ENCODE peak calls at places on chromosomes 2 and 18, in five cellular contexts. R is cardiac muscle cell, L is spleen, E is fibroblast of lung, C is keratinocyte. M is an unnamed sample.

GRCh38 chr2:135471106-135471505 is 59.9 kb downstream of the ZRANB3 start:
- DNase-seq in R (no peak), L (no peak), E (peak; percentile 21), C (no peak), M (no peak)

GRCh38 chr18:57542801-57543427 is 43.6 kb downstream of the FECH start:
- DNase-seq in R (no peak), L (no peak), E (peak; percentile 18), C (no peak), M (no peak)

GRCh38 chr2:238459081-238459629 is 32.4 kb downstream of the ASB1 start:
- DNase-seq in R (no peak), L (no peak), E (peak; percentile 84), C (no peak), M (peak; percentile 67)

GRCh38 chr2:67572721-67573485 is 175.8 kb downstream of the ETAA1 start:
- DNase-seq in R (no peak), L (no peak), E (peak; percentile 76), C (no peak), M (no peak)

GRCh38 chr2:27464443-27464842 is 22.3 kb downstream of the KRTCAP3 start:
- DNase-seq in R (no peak), L (no peak), E (no peak), C (no peak), M (no peak)

GRCh38 chr2:45585267-45585861 is 25.7 kb downstream of the SRBD1 start:
- DNase-seq in R (peak; percentile 42), L (no peak), E (peak; percentile 37), C (no peak), M (no peak)

GRCh38 chr2:157876066-157876770 is at the start of gene ACVR1:
- DNase-seq in R (peak; percentile 97), L (peak; percentile 95), E (peak; percentile 99), C (no peak), M (peak; percentile 97)

GRCh38 chr18:44181951-44182350 is 498.7 kb upstream of the SETBP1 start:
- DNase-seq in R (no peak), L (no peak), E (no peak), C (no peak), M (no peak)

GRCh38 chr2:26938399-26938798 is 32.0 kb upstream of the MAPRE3 start:
- DNase-seq in R (no peak), L (no peak), E (no peak), C (no peak), M (no peak)

GRCh38 chr2:17975401-17975800 is 96.9 kb downstream of the KCNS3 start:
- DNase-seq in R (no peak), L (no peak), E (no peak), C (no peak), M (no peak)

GRCh38 chr2:154698789-154699559 is 479 bp downstream of the KCNJ3 start:
- DNase-seq in R (peak; percentile 20), L (peak; percentile 64), E (no peak), C (no peak), M (no peak)

GRCh38 chr2:160246356-160246755 is 46.3 kb upstream of the ITGB6 start:
- DNase-seq in R (no peak), L (no peak), E (peak; percentile 70), C (no peak), M (no peak)

GRCh38 chr2:17035010-17035409 is 369.4 kb upstream of the CYRIA start:
- DNase-seq in R (no peak), L (no peak), E (peak; percentile 89), C (no peak), M (no peak)

GRCh38 chr2:69973335-69973735 is 11.9 kb upstream of the ASPRV1 start:
- DNase-seq in R (no peak), L (peak; percentile 7), E (peak; percentile 67), C (no peak), M (no peak)

GRCh38 chr2:218860950-218861381 is 1.4 kb downstream of the WNT6 start:
- DNase-seq in R (peak; percentile 93), L (peak; percentile 62), E (peak; percentile 67), C (no peak), M (peak; percentile 67)

GRCh38 chr2:128727914-128728313 is 409.2 kb upstream of the HS6ST1 start:
- DNase-seq in R (no peak), L (no peak), E (peak; percentile 95), C (no peak), M (no peak)

GRCh38 chr18:57561728-57562423 is 24.6 kb downstream of the FECH start:
- DNase-seq in R (peak; percentile 66), L (no peak), E (peak; percentile 37), C (no peak), M (peak; percentile 21)

GRCh38 chr18:57965246-57965645 is 78.8 kb upstream of the NEDD4L start:
- DNase-seq in R (no peak), L (no peak), E (no peak), C (no peak), M (no peak)

GRCh38 chr2:112985090-112985489 is 7.3 kb downstream of the IL36G start:
- DNase-seq in R (no peak), L (no peak), E (no peak), C (no peak), M (no peak)

GRCh38 chr2:10151462-10151861 is 28.9 kb downstream of the RRM2 start:
- DNase-seq in R (no peak), L (peak; percentile 8), E (no peak), C (no peak), M (no peak)

GRCh38 chr18:24231773-24232735 is 93.2 kb downstream of the CABYR start:
- DNase-seq in R (no peak), L (no peak), E (peak; percentile 37), C (no peak), M (no peak)

GRCh38 chr2:37851428-37851827 is 73.7 kb upstream of the RMDN2 start:
- DNase-seq in R (no peak), L (no peak), E (no peak), C (no peak), M (no peak)

GRCh38 chr18:7789853-7790552 is 222.9 kb downstream of the PTPRM start:
- DNase-seq in R (peak; percentile 74), L (no peak), E (peak; percentile 31), C (no peak), M (no peak)

GRCh38 chr2:18169121-18169786 is 290.8 kb downstream of the KCNS3 start:
- DNase-seq in R (no peak), L (no peak), E (no peak), C (no peak), M (no peak)

GRCh38 chr2:166419616-166419934 is 43.8 kb upstream of the SCN9A start:
- DNase-seq in R (no peak), L (no peak), E (peak; percentile 44), C (peak; percentile 2), M (no peak)

GRCh38 chr2:232562515-232563151 is 12.1 kb downstream of the EIF4E2 start:
- DNase-seq in R (no peak), L (no peak), E (no peak), C (no peak), M (no peak)

GRCh38 chr2:176325732-176326131 is 56.5 kb downstream of the MTX2 start:
- DNase-seq in R (peak; percentile 16), L (no peak), E (no peak), C (no peak), M (no peak)

GRCh38 chr18:49869354-49869753 is 56.0 kb upstream of the ACAA2 start:
- DNase-seq in R (no peak), L (no peak), E (no peak), C (no peak), M (no peak)

DNA sequence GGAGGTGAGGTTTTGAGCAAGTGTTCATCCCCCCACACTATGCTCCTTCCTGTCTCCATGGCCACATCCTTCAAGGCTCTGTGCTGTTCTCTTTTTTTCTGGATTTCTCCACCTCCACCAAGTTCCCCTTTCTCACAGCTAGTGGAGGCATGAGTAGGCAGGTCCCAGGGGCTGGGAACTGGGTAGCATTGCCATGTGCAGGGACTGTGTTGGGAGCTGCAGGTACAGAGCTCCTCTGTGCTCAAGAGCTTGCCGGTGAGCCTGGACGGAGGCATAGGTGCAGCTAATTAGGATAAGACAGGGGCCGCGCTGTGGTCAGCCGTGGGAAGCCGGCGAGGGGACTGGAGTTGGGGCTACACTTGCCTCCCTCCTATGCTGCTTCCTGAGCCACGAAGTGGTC is 36.7 kb downstream of the ATOH8 start:
- DNase-seq in R (no peak), L (peak; percentile 72), E (no peak), C (no peak), M (no peak)
- H3K4me1 ChIP-seq in R (peaks cover 4% of the 10 kb centered on the region), L (peaks cover 70% of the 10 kb centered on the region), E (peaks cover 26% of the 10 kb centered on the region), C (peaks cover 9% of the 10 kb centered on the region), M (peaks cover 50% of the 10 kb centered on the region)

DNA sequence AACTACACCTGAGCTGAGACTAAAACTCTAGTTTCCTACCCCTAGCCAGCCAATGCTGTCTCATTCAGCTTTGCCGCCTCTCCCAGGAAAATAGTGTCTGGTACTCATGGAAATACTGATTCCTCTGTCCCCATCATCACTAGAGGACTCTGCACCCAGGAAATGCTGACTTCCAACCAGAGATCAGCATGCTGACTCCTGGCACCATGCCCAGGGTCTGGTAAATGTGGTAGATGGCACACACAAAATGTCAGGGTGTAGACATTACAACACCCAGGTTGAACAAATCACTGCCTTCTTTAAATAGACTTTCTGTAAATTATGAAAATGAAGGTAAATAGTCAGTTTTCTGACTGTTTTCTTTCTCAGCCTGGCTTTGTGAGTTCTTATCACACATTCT is 307.3 kb upstream of the CHAC2 start:
- DNase-seq in R (no peak), L (no peak), E (peak; percentile 17), C (no peak), M (peak; percentile 12)
- H3K4me3 ChIP-seq in R (no peak overlapping the region), L (no peak overlapping the region), E (no peak overlapping the region), C (no peak overlapping the region), M (no peak overlapping the region)

DNA sequence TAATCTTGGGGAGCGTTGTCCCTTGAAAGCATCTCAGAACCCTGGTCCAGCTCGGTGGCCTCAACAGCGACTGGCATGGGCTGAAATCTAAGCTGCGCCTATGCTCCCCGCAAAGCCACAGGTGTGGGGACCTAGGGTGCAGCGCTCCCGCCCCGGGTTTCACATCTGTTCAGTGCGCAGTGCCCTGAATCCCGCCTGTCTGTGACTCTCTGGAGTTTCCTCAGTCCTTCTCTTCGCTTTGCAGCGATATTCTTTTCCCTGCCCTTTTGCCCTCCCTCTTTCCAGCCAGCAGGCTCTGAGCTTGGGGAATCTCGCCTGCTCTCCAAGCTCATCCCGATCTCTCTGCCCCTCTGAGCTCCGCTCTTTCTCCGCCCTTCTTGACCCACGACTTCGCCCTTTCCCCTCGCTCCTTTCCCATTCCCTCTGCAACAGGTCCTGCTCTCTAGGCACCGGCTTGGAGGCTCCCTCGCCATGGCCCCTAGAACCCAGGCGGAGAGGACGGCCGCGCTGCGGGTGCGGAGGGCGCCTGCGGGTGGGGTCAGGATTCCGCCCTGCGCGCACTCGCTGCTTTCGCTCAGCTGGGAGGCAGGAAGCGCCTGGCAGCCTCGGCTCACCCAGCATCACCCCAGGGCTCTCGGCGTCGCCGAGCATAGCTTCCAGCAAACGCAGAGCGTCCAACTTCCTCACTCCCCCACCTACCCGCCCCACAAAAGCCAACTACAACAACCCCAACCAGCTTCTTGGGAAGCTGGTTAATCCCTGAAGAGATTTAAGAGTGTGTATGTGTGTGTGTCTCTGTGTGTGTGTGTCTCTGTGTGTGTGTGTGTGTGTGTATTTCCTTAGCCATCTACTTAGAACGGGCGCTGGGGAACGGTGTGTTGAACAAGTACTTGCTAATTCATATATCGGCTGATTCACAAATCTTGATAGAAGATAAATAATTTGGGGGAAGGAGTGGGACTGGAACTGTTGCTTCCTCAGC is 1.1 kb downstream of the GRP start:
- DNase-seq in R (peak; percentile 28), L (no peak), E (no peak), C (no peak), M (no peak)
- TF ChIP-seq CTCF in R (no peak), L (no peak), E (no peak), C (no peak), M (no peak)

DNA sequence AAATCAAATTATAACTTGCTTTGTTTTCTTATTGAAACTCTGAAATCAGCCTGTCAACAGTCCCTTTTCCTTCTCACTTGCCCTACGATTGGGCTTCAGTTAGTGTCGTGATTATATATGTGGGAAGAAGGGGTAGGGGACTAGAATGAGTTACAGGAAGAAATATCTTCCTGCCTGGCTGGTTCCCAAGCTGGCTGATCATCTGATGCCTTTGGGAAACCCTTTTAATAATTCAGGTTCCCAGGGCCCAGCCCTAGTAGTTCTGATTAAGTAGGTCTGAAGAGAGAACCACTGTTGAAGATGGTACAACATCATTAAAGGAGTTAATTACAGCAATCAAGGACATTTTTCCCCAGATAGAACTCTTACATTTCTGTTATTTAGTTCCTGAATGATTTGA is 110.1 kb upstream of the EML6 start:
- DNase-seq in R (no peak), L (no peak), E (peak; percentile 30), C (no peak), M (no peak)
- H3K4me1 ChIP-seq in R (peaks cover 69% of the 10 kb centered on the region), L (peaks cover 81% of the 10 kb centered on the region), E (peaks cover 3% of the 10 kb centered on the region), C (peaks cover 3% of the 10 kb centered on the region), M (peaks cover 98% of the 10 kb centered on the region)

M was measured in heart right ventricle.